ENCODE peak calls at places on chromosomes 1 and 21, in seven cellular contexts. C is neural crest cell, R is uterus, Q is NCI-H748 treated with DMSO at 0.1 percent for 48 hours, E is ureter, X is MM.1S, K is substantia nigra. A is an unnamed sample.

GRCh38 chr1:41380979-41381690 is 19.9 kb downstream of the FOXO6 start:
- DNase-seq in C (no peak), R (peak), Q (peak), E (peak), X (no peak), K (no peak), A (no peak)

GRCh38 chr1:109767596-109768334 is 4.0 kb upstream of the EPS8L3 start:
- DNase-seq in C (no peak), R (peak), Q (no peak), E (no peak), X (no peak), K (no peak), A (no peak)

GRCh38 chr1:111604931-111605330 is 14.7 kb upstream of the RAP1A start:
- DNase-seq in C (no peak), R (no peak), Q (no peak), E (no peak), X (no peak), K (no peak), A (no peak)

GRCh38 chr1:37478890-37479254 is 4.5 kb downstream of the ZC3H12A start:
- DNase-seq in C (no peak), R (no peak), Q (no peak), E (no peak), X (no peak), K (no peak), A (no peak)

GRCh38 chr1:44239961-44240371 is 26.7 kb downstream of the DMAP1 start:
- DNase-seq in C (no peak), R (peak), Q (no peak), E (peak), X (no peak), K (no peak), A (no peak)

GRCh38 chr1:92538413-92539061 is 51.8 kb upstream of the GFI1 start:
- DNase-seq in C (no peak), R (no peak), Q (no peak), E (no peak), X (peak), K (no peak), A (no peak)

GRCh38 chr1:19858894-19859293 is 23.3 kb upstream of the OTUD3 start:
- DNase-seq in C (no peak), R (no peak), Q (no peak), E (no peak), X (no peak), K (no peak), A (no peak)

GRCh38 chr1:111967886-111968285 is 21.6 kb downstream of the KCND3 start:
- DNase-seq in C (no peak), R (peak), Q (no peak), E (no peak), X (no peak), K (no peak), A (no peak)

GRCh38 chr1:186442651-186443114 is 18.2 kb downstream of the PDC start:
- DNase-seq in C (no peak), R (no peak), Q (peak), E (no peak), X (no peak), K (no peak), A (no peak)

GRCh38 chr1:20721117-20722061 is 3.6 kb upstream of the KIF17 start:
- DNase-seq in C (no peak), R (peak), Q (no peak), E (peak), X (no peak), K (no peak), A (no peak)

GRCh38 chr1:39104158-39105060 is 78.3 kb downstream of the NDUFS5 start:
- DNase-seq in C (peak), R (no peak), Q (no peak), E (no peak), X (no peak), K (no peak), A (peak)

GRCh38 chr1:228017356-228018124 is 10.7 kb downstream of the WNT3A start:
- DNase-seq in C (no peak), R (no peak), Q (no peak), E (no peak), X (no peak), K (no peak), A (no peak)

GRCh38 chr1:112748396-112748795 is 33.3 kb upstream of the PPM1J start:
- DNase-seq in C (no peak), R (no peak), Q (no peak), E (no peak), X (no peak), K (no peak), A (no peak)

GRCh38 chr1:27979151-27979858 is 19.5 kb downstream of the XKR8 start:
- DNase-seq in C (no peak), R (no peak), Q (no peak), E (no peak), X (peak), K (no peak), A (no peak)

GRCh38 chr1:58805716-58806571 is 22.1 kb upstream of the JUN start:
- DNase-seq in C (no peak), R (no peak), Q (no peak), E (no peak), X (peak), K (no peak), A (no peak)

GRCh38 chr1:51875291-51875772 is 3.2 kb downstream of the NRDC start:
- DNase-seq in C (no peak), R (no peak), Q (no peak), E (no peak), X (no peak), K (no peak), A (no peak)

GRCh38 chr21:31351438-31351837 is 7.4 kb upstream of the TIAM1 start:
- DNase-seq in C (no peak), R (no peak), Q (no peak), E (peak), X (no peak), K (no peak), A (no peak)

GRCh38 chr1:32684167-32684811 is 18.3 kb downstream of the SYNC start:
- DNase-seq in C (no peak), R (peak), Q (no peak), E (peak), X (no peak), K (no peak), A (no peak)

GRCh38 chr1:157978547-157979403 is 14.7 kb upstream of the KIRREL1 start:
- DNase-seq in C (no peak), R (peak), Q (no peak), E (no peak), X (no peak), K (no peak), A (no peak)

GRCh38 chr1:90417139-90417538 is 300.0 kb downstream of the BARHL2 start:
- DNase-seq in C (no peak), R (no peak), Q (no peak), E (no peak), X (no peak), K (no peak), A (no peak)

GRCh38 chr1:109262231-109263010 is 13.1 kb downstream of the CELSR2 start:
- DNase-seq in C (no peak), R (no peak), Q (no peak), E (no peak), X (no peak), K (no peak), A (no peak)

GRCh38 chr1:30410153-30410851 is 313.1 kb downstream of the MATN1 start:
- DNase-seq in C (no peak), R (peak), Q (no peak), E (peak), X (no peak), K (no peak), A (no peak)

GRCh38 chr1:89051300-89051943 is 13.6 kb downstream of the GBP1 start:
- DNase-seq in C (no peak), R (no peak), Q (no peak), E (no peak), X (no peak), K (no peak), A (no peak)

GRCh38 chr1:28601696-28602095 is 9.6 kb downstream of the RAB42 start:
- DNase-seq in C (no peak), R (no peak), Q (no peak), E (no peak), X (peak), K (no peak), A (no peak)

GRCh38 chr1:32311709-32312393 is 20.0 kb downstream of the HDAC1 start:
- DNase-seq in C (no peak), R (no peak), Q (no peak), E (no peak), X (no peak), K (no peak), A (no peak)

GRCh38 chr1:210313046-210313445 is 15.7 kb upstream of the HHAT start:
- DNase-seq in C (no peak), R (no peak), Q (no peak), E (no peak), X (no peak), K (no peak), A (no peak)

GRCh38 chr1:240672132-240672811 is 60.3 kb upstream of the GREM2 start:
- DNase-seq in C (no peak), R (no peak), Q (no peak), E (no peak), X (no peak), K (no peak), A (no peak)

GRCh38 chr1:46581685-46582455 is 22.2 kb downstream of the MKNK1 start:
- DNase-seq in C (no peak), R (no peak), Q (no peak), E (no peak), X (no peak), K (no peak), A (no peak)

GRCh38 chr1:178048426-178048825 is 45.5 kb upstream of the RASAL2 start:
- DNase-seq in C (no peak), R (no peak), Q (no peak), E (no peak), X (no peak), K (no peak), A (no peak)

GRCh38 chr1:77513839-77514763 is 168.4 kb downstream of the ZZZ3 start:
- DNase-seq in C (no peak), R (peak), Q (no peak), E (no peak), X (no peak), K (no peak), A (peak)

GRCh38 chr21:33811147-33812024 is 104.2 kb downstream of the ATP5PO start:
- DNase-seq in C (no peak), R (no peak), Q (no peak), E (no peak), X (peak), K (no peak), A (no peak)

GRCh38 chr1:222081859-222082258 is 340.0 kb upstream of the DUSP10 start:
- DNase-seq in C (no peak), R (no peak), Q (no peak), E (no peak), X (no peak), K (no peak), A (no peak)

GRCh38 chr1:63878914-63879313 is 105.1 kb downstream of the ROR1 start:
- DNase-seq in C (no peak), R (no peak), Q (no peak), E (no peak), X (no peak), K (no peak), A (no peak)

A was measured in NCI-H526 treated with DMSO at 0.1 percent for 48 hours.